ENCODE peak calls at places on chromosomes 4 and X, in nine cellular contexts. W is PC-3; X is endothelial cell; A is WTC11; N is Calu3; T is uterus; B is hepatocyte; O is CD8-positive, alpha-beta T cell; V is BE2C. Q is an unnamed sample.

GRCh38 chr4:125940426-125940825 is 625.7 kb downstream of the FAT4 start:
- DNase-seq in W (no peak), N (no peak), B (no peak), V (no peak), O (no peak), T (no peak), A (no peak), X (no peak), Q (no peak)

GRCh38 chr4:30537462-30537861 is 182.7 kb upstream of the PCDH7 start:
- DNase-seq in O (no peak), V (no peak), N (no peak), W (peak), B (peak), A (no peak), T (no peak), X (no peak), Q (no peak)

GRCh38 chr4:107069049-107069448 is 32.9 kb upstream of the DKK2 start:
- DNase-seq in V (no peak), T (no peak), W (peak), X (no peak), O (no peak), B (no peak), A (no peak), N (no peak), Q (no peak)

GRCh38 chr4:82223715-82224114 is 150.1 kb downstream of the HNRNPD start:
- DNase-seq in T (no peak), X (no peak), A (no peak), O (peak), N (no peak), W (no peak), V (no peak), B (no peak), Q (peak)

GRCh38 chrX:154547245-154548027 is at the start of gene IKBKG:
- DNase-seq in N (peak), X (peak), W (peak), A (peak), T (peak), V (peak), O (peak), B (peak), Q (peak)

GRCh38 chrX:40434947-40435346 is 145.8 kb upstream of the ATP6AP2 start:
- DNase-seq in N (no peak), O (no peak), A (peak), X (no peak), T (no peak), W (no peak), V (peak), B (peak), Q (peak)

GRCh38 chr4:153152453-153153338 is 51.5 kb upstream of the TRIM2 start:
- DNase-seq in T (no peak), X (peak), B (peak), W (no peak), O (peak), V (peak), N (peak), A (peak), Q (peak)

GRCh38 chrX:103098488-103098887 is 5.5 kb upstream of the NXF3 start:
- DNase-seq in A (no peak), T (no peak), V (no peak), W (no peak), X (no peak), N (no peak), O (no peak), B (no peak), Q (no peak)

DNA sequence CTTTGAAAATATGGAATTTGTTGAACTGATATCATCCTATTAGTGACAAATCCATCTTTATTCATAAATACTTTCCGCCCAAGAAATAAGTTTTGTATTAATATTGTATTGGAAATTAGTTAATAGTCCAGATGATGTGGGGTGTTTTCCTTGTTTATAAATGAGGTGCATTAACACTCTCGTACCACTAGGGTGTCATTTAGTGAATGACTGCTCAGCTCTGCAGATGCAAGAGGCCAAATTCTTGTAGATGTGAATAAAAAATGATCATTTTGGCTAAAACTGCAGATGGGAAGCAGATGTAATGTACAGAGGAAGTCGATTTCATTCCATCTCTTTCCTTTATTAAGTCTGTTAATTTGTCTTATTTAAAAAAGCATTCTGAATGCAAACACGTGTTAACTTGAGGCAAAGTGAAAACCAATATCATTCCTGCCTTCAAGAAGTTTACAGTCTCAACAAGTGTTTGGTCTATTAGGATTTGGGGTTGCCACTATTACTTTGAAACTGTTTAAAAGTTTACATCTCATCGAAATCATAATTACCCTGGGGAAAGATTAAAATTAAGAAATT is 108.1 kb downstream of the DHX15 start:
- DNase-seq in A (no peak), B (no peak), O (no peak), N (no peak), T (no peak), V (no peak), W (peak), X (no peak), Q (no peak)
- TF ChIP-seq CTCF in A (peak), B (peak), O (peak), N (no peak), T (peak), V (peak), W (peak), X (peak), Q (peak)

GRCh38 chr4:4853371-4853823 is 6.1 kb upstream of the MSX1 start:
- DNase-seq in V (no peak), W (no peak), N (no peak), X (no peak), O (no peak), T (no peak), A (peak), B (no peak), Q (no peak)

GRCh38 chr4:4851081-4851480 is 8.4 kb upstream of the MSX1 start:
- DNase-seq in A (no peak), V (no peak), T (no peak), X (no peak), N (no peak), W (no peak), B (no peak), O (no peak), Q (no peak)

GRCh38 chr4:4853921-4854648 is 5.4 kb upstream of the MSX1 start:
- DNase-seq in W (no peak), T (no peak), O (no peak), A (peak), X (no peak), V (no peak), B (no peak), N (no peak), Q (no peak)

GRCh38 chr4:4851906-4852305 is 7.6 kb upstream of the MSX1 start:
- DNase-seq in W (no peak), X (no peak), T (no peak), O (no peak), V (no peak), B (no peak), A (no peak), N (no peak), Q (no peak)

DNA sequence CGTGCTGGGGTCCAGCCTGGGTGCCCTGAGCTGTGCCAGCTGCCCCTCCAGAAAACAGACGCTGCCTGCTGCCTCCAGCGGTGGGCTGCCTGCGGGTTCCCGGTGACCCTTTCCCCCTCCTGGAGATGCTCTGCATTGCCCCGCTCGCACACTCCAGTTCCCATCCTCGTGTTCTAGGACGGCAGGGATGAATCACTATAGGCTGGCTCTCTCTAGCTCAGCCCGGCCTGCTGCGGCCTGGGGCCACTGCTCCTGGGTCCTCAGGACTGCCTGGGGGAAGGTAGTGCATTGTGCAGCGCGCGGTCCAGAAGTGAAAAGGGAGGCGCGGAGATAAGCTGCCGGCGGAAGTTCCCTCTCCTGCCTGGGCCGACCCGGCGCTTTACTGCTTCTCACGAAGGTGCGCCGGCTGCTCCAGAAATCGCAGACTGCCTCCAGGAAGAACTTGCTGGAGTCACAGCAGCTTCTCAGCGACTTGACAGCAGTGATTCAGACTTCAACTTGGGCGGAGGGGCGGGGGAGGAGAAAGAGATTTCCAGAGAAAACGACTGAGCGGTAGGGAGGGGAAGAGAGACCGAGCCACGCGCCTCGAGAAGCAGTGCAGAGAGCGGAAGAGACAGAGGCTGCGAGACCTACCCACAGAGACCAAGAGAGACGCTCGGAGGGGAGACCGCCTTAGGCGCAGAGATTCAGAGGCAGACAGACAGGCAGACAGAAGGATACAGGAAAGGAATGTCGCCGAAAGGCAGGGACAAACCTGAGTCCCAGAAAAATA is 6.7 kb upstream of the MSX1 start:
- DNase-seq in V (peak), O (no peak), T (peak), X (peak), N (peak), W (no peak), B (peak), A (peak), Q (no peak)
- TF ChIP-seq CTCF in V (peak), O (no peak), T (peak), X (peak), N (no peak), W (no peak), B (peak), A (no peak), Q (no peak)

DNA sequence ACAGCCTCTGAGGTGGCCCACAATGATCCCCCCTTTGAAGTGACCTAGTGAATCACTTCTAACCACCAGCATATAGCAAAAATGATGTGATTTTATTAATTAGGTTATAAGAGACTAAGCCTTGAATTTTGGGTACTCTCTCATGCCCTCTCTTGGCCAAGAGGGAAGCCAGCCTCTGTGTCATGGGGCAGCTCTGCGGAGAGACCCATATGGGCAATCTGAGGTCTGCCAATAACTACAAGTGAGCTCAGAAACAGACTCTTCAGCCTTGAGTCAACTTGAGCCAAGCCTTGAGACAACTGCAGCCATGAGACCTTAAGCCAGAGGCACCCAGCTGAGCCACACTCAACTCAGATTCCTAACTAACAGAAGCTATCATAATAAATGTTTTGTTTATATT is 45.7 kb downstream of the MANBA start:
- DNase-seq in V (no peak), T (no peak), N (no peak), O (no peak), W (peak), B (no peak), A (no peak), X (no peak), Q (no peak)
- TF ChIP-seq CTCF in V (peak), T (no peak), N (no peak), O (no peak), W (peak), B (no peak), A (no peak), X (no peak), Q (no peak)

GRCh38 chr4:183071222-183071621 is 27.8 kb upstream of the WWC2 start:
- DNase-seq in A (no peak), O (no peak), V (no peak), W (no peak), X (no peak), T (no peak), N (no peak), B (no peak), Q (no peak)

GRCh38 chr4:183074288-183074990 is 24.6 kb upstream of the WWC2 start:
- DNase-seq in W (no peak), V (no peak), T (no peak), B (no peak), A (no peak), N (no peak), X (no peak), O (no peak), Q (no peak)

GRCh38 chr4:183078634-183079033 is 20.4 kb upstream of the WWC2 start:
- DNase-seq in A (no peak), V (no peak), W (no peak), B (no peak), O (no peak), N (no peak), T (no peak), X (no peak), Q (no peak)

GRCh38 chr4:183072181-183072580 is 26.9 kb upstream of the WWC2 start:
- DNase-seq in W (no peak), T (no peak), N (no peak), O (no peak), X (no peak), V (no peak), A (no peak), B (no peak), Q (no peak)

DNA sequence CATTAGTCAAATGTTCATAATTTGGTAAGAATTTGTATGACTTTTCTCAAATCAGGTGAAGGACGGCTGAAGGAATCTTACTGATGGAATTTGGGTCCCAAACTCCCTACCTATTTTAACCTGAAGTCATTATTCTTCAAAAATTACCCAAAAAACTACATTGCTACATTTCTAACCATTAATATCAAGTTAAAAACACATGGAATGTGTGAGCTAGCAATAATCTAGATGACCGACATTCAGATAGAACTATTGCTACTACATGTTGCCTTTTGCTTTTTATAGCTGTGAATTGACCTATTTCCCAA is 25.3 kb upstream of the WWC2 start:
- DNase-seq in X (no peak), W (no peak), A (no peak), O (no peak), N (no peak), B (no peak), V (no peak), T (no peak), Q (no peak)
- TF ChIP-seq CTCF in X (peak), W (no peak), A (no peak), O (no peak), N (no peak), B (no peak), V (no peak), T (no peak), Q (peak)

GRCh38 chr4:60744767-60745166 is 455.4 kb upstream of the ADGRL3 start:
- DNase-seq in W (peak), V (no peak), T (no peak), O (no peak), N (no peak), B (no peak), X (no peak), A (peak), Q (no peak)
- TF ChIP-seq CTCF in W (peak), V (no peak), T (no peak), O (no peak), N (no peak), B (no peak), X (no peak), A (no peak), Q (no peak)

Q was measured in CD14-positive monocyte.